ENCODE peak calls at places on chromosomes 16 and 17, in five cellular contexts. Y is neural progenitor cell, Z is left lung, K is mammary epithelial cell, R is AG10803. L is an unnamed sample.

GRCh38 chr16:30342751-30343490 is 12.2 kb downstream of the CD2BP2 start:
- DNase-seq in Y (no peak), R (no peak), K (no peak), Z (no peak), L (no peak)

GRCh38 chr17:58310511-58311428 is 17.8 kb downstream of the TSPOAP1 start:
- DNase-seq in Z (no peak), Y (no peak), K (no peak), R (no peak), L (no peak)

GRCh38 chr16:65095090-65095728 is 26.7 kb downstream of the CDH11 start:
- DNase-seq in Z (no peak), Y (no peak), R (no peak), K (no peak), L (no peak)

GRCh38 chr16:57999971-58000705 is at the start of gene ZNF319:
- DNase-seq in R (peak), K (peak), Y (peak), Z (peak), L (no peak)

GRCh38 chr16:80294172-80294571 is 246.6 kb upstream of the DYNLRB2 start:
- DNase-seq in Z (no peak), R (no peak), Y (no peak), K (no peak), L (no peak)

GRCh38 chr17:50035421-50035879 is 20.5 kb upstream of the ITGA3 start:
- DNase-seq in R (peak), Y (no peak), Z (no peak), K (no peak), L (no peak)

GRCh38 chr17:40331743-40332641 is 23.0 kb downstream of the RARA start:
- DNase-seq in Y (no peak), Z (peak), K (no peak), R (peak), L (peak)

GRCh38 chr17:41588126-41588810 is 1.6 kb upstream of the KRT14 start:
- DNase-seq in Z (no peak), K (peak), Y (no peak), R (no peak), L (peak)

GRCh38 chr16:66265106-66265415 is 101.4 kb upstream of the CDH5 start:
- DNase-seq in R (no peak), Z (no peak), Y (no peak), K (no peak), L (no peak)

GRCh38 chr16:924806-925205 is 46.0 kb downstream of the LMF1 start:
- DNase-seq in Y (peak), K (no peak), Z (peak), R (no peak), L (no peak)

GRCh38 chr17:68439656-68440290 is 17.5 kb downstream of the WIPI1 start:
- DNase-seq in K (no peak), Y (no peak), Z (no peak), R (no peak), L (no peak)

GRCh38 chr17:81565231-81565630 is 13.1 kb upstream of the FAAP100 start:
- DNase-seq in Y (no peak), Z (peak), K (no peak), R (no peak), L (no peak)

GRCh38 chr17:17075037-17075755 is 32.9 kb downstream of the MPRIP start:
- DNase-seq in Y (no peak), Z (no peak), R (peak), K (peak), L (no peak)

GRCh38 chr16:69166946-69167930 is 19.7 kb upstream of the SNTB2 start:
- DNase-seq in R (no peak), Z (no peak), Y (no peak), K (peak), L (no peak)

GRCh38 chr16:51151951-51152663 is 1.0 kb upstream of the SALL1 start:
- DNase-seq in R (peak), Y (peak), K (no peak), Z (peak), L (no peak)
- TF ChIP-seq CTCF in R (peak), Y (peak), K (no peak), Z (no peak), L (no peak)

DNA sequence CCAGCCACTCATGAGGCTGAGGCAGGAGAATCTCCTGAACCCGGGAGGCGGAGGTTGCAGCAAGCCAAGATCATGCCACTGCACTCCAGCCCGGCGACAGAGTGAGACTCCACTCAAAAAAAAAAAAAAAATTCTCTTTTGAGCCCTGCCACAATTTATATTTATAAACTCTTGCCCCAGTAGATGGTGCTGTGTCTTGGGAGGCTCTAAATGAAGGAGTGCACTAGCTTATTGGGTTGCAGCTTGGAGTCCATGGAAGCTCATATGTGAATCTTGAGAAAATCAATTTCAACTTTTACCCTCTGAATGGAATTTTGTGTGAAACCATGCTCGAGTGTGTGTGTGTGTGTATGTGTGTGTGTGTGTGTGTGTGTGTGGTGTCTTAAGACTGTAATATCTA is 420.1 kb downstream of the HS3ST4 start:
- DNase-seq in Y (peak), K (no peak), R (no peak), Z (no peak), L (no peak)
- TF ChIP-seq CTCF in Y (peak), K (no peak), R (no peak), Z (no peak), L (no peak)

GRCh38 chr16:74984670-74985411 is at the start of gene WDR59:
- DNase-seq in Z (peak), K (peak), R (peak), Y (peak), L (peak)
- TF ChIP-seq CTCF in Z (no peak), K (no peak), R (no peak), Y (no peak), L (no peak)

DNA sequence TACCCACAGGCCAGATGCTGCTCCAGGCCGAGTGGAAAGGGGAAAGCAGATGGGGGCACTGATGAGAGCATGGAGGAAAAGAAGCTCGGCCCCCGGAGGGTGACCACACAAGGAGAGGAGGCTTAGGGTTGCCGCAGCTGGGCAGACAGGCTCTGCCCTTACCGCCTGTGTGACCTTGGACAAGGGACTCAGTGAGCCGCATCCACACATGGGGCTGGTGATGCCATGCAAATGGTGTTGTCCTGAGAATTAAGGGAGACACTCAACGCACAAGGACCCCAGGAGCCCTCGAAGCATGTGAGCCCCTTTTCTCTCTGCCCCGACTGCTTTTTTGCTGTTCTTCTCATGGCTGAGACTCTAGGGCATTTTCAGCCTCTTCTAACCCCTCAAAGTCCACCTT is 61.0 kb downstream of the PLXDC1 start:
- DNase-seq in Z (no peak), K (no peak), Y (no peak), R (no peak), L (no peak)
- TF ChIP-seq CTCF in Z (no peak), K (no peak), Y (no peak), R (no peak), L (no peak)

DNA sequence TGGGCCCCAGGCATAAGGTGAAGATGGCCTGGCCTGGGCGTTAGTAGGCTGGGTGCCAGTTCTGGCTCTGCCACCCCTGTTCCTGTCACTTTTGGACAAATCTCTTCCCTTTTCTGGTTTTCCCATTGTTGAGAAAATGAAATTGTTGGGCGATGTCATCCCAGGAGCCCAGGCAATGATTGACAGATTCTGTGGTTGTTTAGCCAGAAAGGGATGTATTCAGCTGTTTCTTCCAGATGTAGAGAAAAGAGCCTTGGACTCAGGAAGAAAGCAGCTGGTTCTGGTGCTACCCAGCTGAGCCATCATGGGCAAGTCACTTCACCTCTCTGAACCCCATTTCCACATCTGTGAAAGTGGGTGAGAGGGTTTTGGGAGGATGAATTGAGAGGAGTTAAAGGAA is 60.1 kb upstream of the MRTFB start:
- DNase-seq in Y (no peak), R (no peak), Z (no peak), K (no peak), L (no peak)
- TF ChIP-seq CTCF in Y (no peak), R (no peak), Z (no peak), K (no peak), L (no peak)

GRCh38 chr17:10681866-10682446 is 15.4 kb downstream of the SCO1 start:
- DNase-seq in K (no peak), Y (no peak), R (peak), Z (no peak), L (no peak)

GRCh38 chr17:10687497-10687896 is 9.8 kb downstream of the SCO1 start:
- DNase-seq in Z (no peak), R (no peak), K (no peak), Y (no peak), L (no peak)

GRCh38 chr17:10683853-10684252 is 13.5 kb downstream of the SCO1 start:
- DNase-seq in Z (no peak), Y (peak), K (peak), R (peak), L (peak)
- TF ChIP-seq CTCF in Z (peak), Y (peak), K (peak), R (peak), L (peak)

GRCh38 chr17:6576038-6576437 is 19.7 kb upstream of the PITPNM3 start:
- DNase-seq in Z (no peak), R (no peak), K (no peak), Y (no peak), L (no peak)
- TF ChIP-seq CTCF in Z (no peak), R (no peak), K (no peak), Y (no peak), L (no peak)

GRCh38 chr17:37740861-37741260 is 4.0 kb downstream of the HNF1B start:
- DNase-seq in K (no peak), R (no peak), Y (no peak), Z (no peak), L (no peak)

GRCh38 chr17:37735165-37735564 is 9.7 kb downstream of the HNF1B start:
- DNase-seq in R (no peak), Z (no peak), Y (no peak), K (no peak), L (no peak)

GRCh38 chr17:37737971-37738370 is 6.9 kb downstream of the HNF1B start:
- DNase-seq in Z (no peak), R (peak), K (no peak), Y (no peak), L (peak)

GRCh38 chr17:37736428-37736827 is 8.4 kb downstream of the HNF1B start:
- DNase-seq in R (no peak), Z (no peak), K (no peak), Y (no peak), L (no peak)

DNA sequence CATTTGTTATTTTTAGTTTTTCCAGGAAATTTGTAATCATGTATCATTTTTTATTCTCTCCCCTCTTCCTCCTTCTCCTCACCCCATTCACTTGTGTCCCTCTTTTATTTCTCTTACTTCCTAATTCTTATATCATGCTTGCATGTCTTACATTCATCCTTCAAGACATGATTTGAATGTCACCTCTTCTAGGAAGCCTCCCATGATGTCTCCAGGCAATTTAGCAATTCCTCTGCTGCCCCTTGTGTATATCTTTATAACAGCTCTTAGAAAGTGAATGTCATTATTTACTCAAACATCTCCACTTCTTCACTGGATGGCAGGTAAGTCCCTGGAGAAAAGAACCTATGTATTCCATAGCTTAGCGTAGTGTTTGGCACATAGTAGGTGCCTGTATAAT is 7.8 kb downstream of the HNF1B start:
- DNase-seq in R (no peak), K (no peak), Y (no peak), Z (no peak), L (peak)
- TF ChIP-seq CTCF in R (peak), K (peak), Y (no peak), Z (no peak), L (peak)